ENCODE peak calls at places on chromosomes 12 and 14, in ten cellular contexts. G is IMR-90; U is testis; D is CD8-positive, alpha-beta T cell; X is tibial artery; N is astrocyte; Q is CD8-positive, alpha-beta memory T cell; R is adrenal gland; S is Panc1; I is left lung. Y is an unnamed sample.

GRCh38 chr14:36661506-36662257 is at the start of gene PAX9:
- DNase-seq in G (peak; percentile 41), U (peak; percentile 93), D (no peak), X (peak; percentile 77), N (peak; percentile 44), Q (no peak), R (peak; percentile 62), S (peak; percentile 74), I (peak; percentile 79), Y (no peak)

GRCh38 chr12:1878214-1878613 is 40.2 kb downstream of the CACNA2D4 start:
- DNase-seq in G (no peak), U (no peak), D (no peak), X (no peak), N (no peak), Q (no peak), R (no peak), S (no peak), I (no peak), Y (no peak)

GRCh38 chr12:124603143-124603542 is 35.7 kb upstream of the NCOR2 start:
- DNase-seq in G (no peak), U (peak; percentile 28), D (no peak), X (no peak), N (no peak), Q (no peak), R (no peak), S (no peak), I (no peak), Y (no peak)

GRCh38 chr12:79891506-79892162 is 43.3 kb downstream of the PPP1R12A start:
- DNase-seq in G (no peak), U (no peak), D (no peak), X (no peak), N (no peak), Q (no peak), R (no peak), S (no peak), I (no peak), Y (no peak)

GRCh38 chr12:95857799-95858198 is 953 bp upstream of the SNRPF start:
- DNase-seq in G (no peak), U (peak; percentile 21), D (no peak), X (no peak), N (no peak), Q (no peak), R (no peak), S (no peak), I (no peak), Y (no peak)

GRCh38 chr14:54722791-54723432 is 156.0 kb downstream of the SAMD4A start:
- DNase-seq in G (peak; percentile 36), U (no peak), D (no peak), X (no peak), N (peak; percentile 29), Q (no peak), R (no peak), S (no peak), I (no peak), Y (no peak)

GRCh38 chr14:99380402-99380801 is 100.3 kb downstream of the SETD3 start:
- DNase-seq in G (no peak), U (no peak), D (no peak), X (no peak), N (no peak), Q (no peak), R (no peak), S (no peak), I (no peak), Y (no peak)

GRCh38 chr12:89574736-89575208 is 48.9 kb upstream of the POC1B start:
- DNase-seq in G (peak; percentile 75), U (peak; percentile 16), D (no peak), X (no peak), N (peak; percentile 84), Q (no peak), R (peak; percentile 23), S (no peak), I (no peak), Y (no peak)

GRCh38 chr12:4274960-4275868 is 1.7 kb downstream of the CCND2 start:
- DNase-seq in G (peak; percentile 13), U (no peak), D (no peak), X (no peak), N (no peak), Q (peak; percentile 29), R (no peak), S (no peak), I (no peak), Y (no peak)

DNA sequence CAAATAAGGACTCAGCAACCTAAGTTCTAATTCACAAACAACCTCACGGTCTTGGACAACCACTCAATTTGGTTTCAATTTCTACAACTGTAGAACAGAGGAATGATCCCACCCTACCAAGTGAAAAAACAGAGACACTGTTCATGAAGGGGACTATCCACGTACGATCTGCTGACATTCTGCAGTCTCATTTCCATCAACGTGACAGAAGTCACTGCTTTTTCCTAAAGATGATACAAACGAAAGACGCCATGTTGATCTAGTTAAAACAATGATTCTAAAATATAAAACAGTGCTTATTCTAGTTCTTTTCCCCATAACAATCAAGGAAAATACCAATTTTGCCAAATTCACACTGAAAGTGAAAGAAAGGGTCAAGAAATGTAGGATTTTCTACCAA is 38.1 kb downstream of the CORO1C start:
- DNase-seq in G (no peak), U (no peak), D (no peak), X (no peak), N (no peak), Q (no peak), R (no peak), S (no peak), I (no peak), Y (no peak)
- H3K4me1 ChIP-seq in G (peaks cover 37% of the 10 kb centered on the region), U (peaks cover 20% of the 10 kb centered on the region), D (peaks cover 36% of the 10 kb centered on the region), X (peaks cover 81% of the 10 kb centered on the region), N (peaks cover 79% of the 10 kb centered on the region), Q (peaks cover 38% of the 10 kb centered on the region), R (peaks cover 55% of the 10 kb centered on the region), S (peaks cover 47% of the 10 kb centered on the region), I (peaks cover 84% of the 10 kb centered on the region), Y (peaks cover 32% of the 10 kb centered on the region)

DNA sequence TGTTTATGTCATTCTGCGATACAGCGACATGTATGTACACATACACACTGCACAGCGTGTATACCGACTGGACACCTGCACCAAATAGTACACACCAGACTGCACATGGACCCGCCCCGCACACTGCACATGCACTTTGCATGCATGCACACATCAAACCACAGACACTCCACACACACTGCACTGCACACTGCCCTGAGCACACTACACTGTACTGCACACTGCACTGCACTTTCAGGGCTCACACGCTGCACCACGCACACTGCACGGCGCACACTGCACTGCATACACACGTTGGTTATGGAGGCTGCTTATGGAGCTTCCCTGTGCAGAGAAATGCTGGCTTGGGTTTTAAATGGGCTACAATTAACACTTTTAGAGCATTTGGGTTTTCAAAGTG is 1.6 kb downstream of the PAPLN start:
- DNase-seq in G (no peak), U (no peak), D (no peak), X (peak; percentile 20), N (no peak), Q (no peak), R (no peak), S (no peak), I (no peak), Y (no peak)
- H3K27me3 ChIP-seq in G (peaks cover 51% of the 10 kb centered on the region), U (no peaks in the 10 kb centered on the region), D (peaks cover 10% of the 10 kb centered on the region), X (peaks cover 75% of the 10 kb centered on the region), N (peaks cover 52% of the 10 kb centered on the region), Q (peaks cover 48% of the 10 kb centered on the region), R (peaks cover 7% of the 10 kb centered on the region), S (peaks cover 2% of the 10 kb centered on the region), I (peaks cover 16% of the 10 kb centered on the region), Y (peaks cover 35% of the 10 kb centered on the region)

GRCh38 chr14:50647753-50648152 is 20.4 kb downstream of the SAV1 start:
- DNase-seq in G (peak; percentile 80), U (no peak), D (no peak), X (no peak), N (no peak), Q (no peak), R (no peak), S (no peak), I (no peak), Y (no peak)

GRCh38 chr14:50647282-50647681 is 20.8 kb downstream of the SAV1 start:
- DNase-seq in G (no peak), U (no peak), D (no peak), X (no peak), N (no peak), Q (no peak), R (no peak), S (no peak), I (no peak), Y (no peak)

DNA sequence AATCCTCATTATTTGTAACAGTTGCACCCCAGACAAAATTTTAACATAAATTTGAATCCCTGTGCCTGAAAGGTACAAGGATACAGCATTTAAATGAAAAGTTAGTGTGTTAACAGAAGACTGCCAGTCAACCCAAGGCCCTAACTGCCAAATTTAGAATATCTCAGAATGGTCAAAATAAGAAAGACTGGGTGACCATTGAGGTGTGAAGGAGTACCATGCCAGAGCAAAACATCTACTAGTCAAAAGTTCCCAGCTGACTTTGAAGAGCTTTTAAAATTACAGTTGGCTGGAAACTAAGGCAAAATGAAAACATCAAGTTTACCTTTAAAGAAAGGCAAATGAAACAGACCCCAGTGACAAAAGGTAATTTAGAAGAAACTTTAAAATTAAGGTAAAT is 18.4 kb downstream of the SAV1 start:
- DNase-seq in G (no peak), U (no peak), D (no peak), X (no peak), N (no peak), Q (no peak), R (no peak), S (no peak), I (no peak), Y (no peak)
- H3K4me1 ChIP-seq in G (peaks cover 13% of the 10 kb centered on the region), U (peaks cover 22% of the 10 kb centered on the region), D (no peaks in the 10 kb centered on the region), X (peaks cover 23% of the 10 kb centered on the region), N (peaks cover 6% of the 10 kb centered on the region), Q (no peaks in the 10 kb centered on the region), R (peaks cover 17% of the 10 kb centered on the region), S (no peaks in the 10 kb centered on the region), I (peaks cover 5% of the 10 kb centered on the region), Y (no peaks in the 10 kb centered on the region)

DNA sequence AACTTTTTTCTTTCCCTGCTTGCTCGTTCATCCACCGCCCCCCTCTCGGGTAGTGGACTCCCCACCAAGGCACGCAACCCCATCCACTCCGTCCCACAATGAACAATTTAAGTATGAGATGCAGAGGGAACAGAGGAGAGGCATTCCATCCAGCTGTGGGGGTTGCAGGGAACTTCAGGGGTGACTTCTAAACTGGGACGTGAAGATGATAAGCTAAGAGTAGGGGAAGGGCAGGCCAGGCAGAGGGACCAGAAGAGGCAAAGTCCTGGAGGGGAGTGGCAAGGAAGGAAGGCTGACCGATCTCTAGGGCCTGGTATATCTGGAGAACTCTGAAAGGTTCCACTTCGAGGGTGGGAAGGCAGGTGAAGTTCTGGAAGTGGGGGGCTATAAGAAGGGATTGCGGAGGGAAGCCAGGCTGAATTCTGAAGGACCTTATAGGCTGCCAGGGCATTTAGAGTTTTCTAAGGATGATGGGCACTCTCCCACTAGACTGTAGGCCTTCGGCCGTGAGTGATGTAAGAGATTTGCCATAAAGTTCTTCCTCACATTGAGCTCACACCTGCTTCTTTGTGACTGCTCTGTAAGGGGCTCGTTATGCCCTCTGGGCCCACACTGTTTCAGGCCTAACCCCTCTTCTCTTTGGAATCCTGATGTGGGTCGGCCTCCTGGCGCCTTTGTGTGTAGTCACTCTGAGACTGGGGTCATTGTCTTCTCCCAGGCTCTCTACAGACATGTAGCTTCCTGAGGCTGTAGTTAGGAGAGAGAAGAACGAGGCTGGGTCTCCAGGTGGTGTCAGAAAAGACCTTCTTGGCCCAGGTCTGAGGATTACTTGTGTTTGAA is 12.1 kb downstream of the NFATC4 start:
- DNase-seq in G (no peak), U (no peak), D (no peak), X (no peak), N (no peak), Q (no peak), R (no peak), S (no peak), I (no peak), Y (no peak)
- H3K27me3 ChIP-seq in G (peaks cover 7% of the 10 kb centered on the region), U (no peaks in the 10 kb centered on the region), D (no peaks in the 10 kb centered on the region), X (peaks cover 3% of the 10 kb centered on the region), N (peaks cover 5% of the 10 kb centered on the region), Q (no peaks in the 10 kb centered on the region), R (no peaks in the 10 kb centered on the region), S (no peaks in the 10 kb centered on the region), I (no peaks in the 10 kb centered on the region), Y (no peaks in the 10 kb centered on the region)

GRCh38 chr12:6535697-6535946 is 1.3 kb downstream of the GAPDH start:
- DNase-seq in G (no peak), U (no peak), D (no peak), X (no peak), N (no peak), Q (no peak), R (no peak), S (no peak), I (no peak), Y (no peak)
- H3K4me1 ChIP-seq in G (peaks cover 16% of the 10 kb centered on the region), U (peaks cover 39% of the 10 kb centered on the region), D (peaks cover 58% of the 10 kb centered on the region), X (peaks cover 60% of the 10 kb centered on the region), N (peaks cover 49% of the 10 kb centered on the region), Q (peaks cover 72% of the 10 kb centered on the region), R (peaks cover 57% of the 10 kb centered on the region), S (peaks cover 55% of the 10 kb centered on the region), I (peaks cover 73% of the 10 kb centered on the region), Y (peaks cover 64% of the 10 kb centered on the region)